ENCODE peak calls at places on chromosome 21, in six cellular contexts. One of them, this sample, is unnamed. For H3K27me3, the result is how much of the 10 kb centered on the place peaks cover.

GRCh38 chr21:34936874-34937563 is 112.1 kb downstream of the RUNX1 start:
- DNase-seq in upper lobe of right lung: no peak
- DNase-seq in left lung: no peak
- DNase-seq in HCT116: no peak
- DNase-seq in dorsolateral prefrontal cortex: no peak
- DNase-seq in esophagus muscularis mucosa: no peak
- DNase-seq in this sample: no peak

GRCh38 chr21:34043333-34043732 is 30.0 kb upstream of the MRPS6 start:
- DNase-seq in left lung: no peak
- DNase-seq in upper lobe of right lung: no peak
- DNase-seq in dorsolateral prefrontal cortex: no peak
- DNase-seq in esophagus muscularis mucosa: no peak
- DNase-seq in HCT116: no peak
- DNase-seq in this sample: no peak

GRCh38 chr21:35266546-35266945 is 217.4 kb upstream of the RUNX1 start:
- DNase-seq in upper lobe of right lung: no peak
- DNase-seq in left lung: no peak
- DNase-seq in HCT116: no peak
- DNase-seq in esophagus muscularis mucosa: no peak
- DNase-seq in dorsolateral prefrontal cortex: no peak
- DNase-seq in this sample: no peak

GRCh38 chr21:25760061-25760460 is 25.3 kb downstream of the GABPA start:
- DNase-seq in esophagus muscularis mucosa: no peak
- DNase-seq in HCT116: no peak
- DNase-seq in upper lobe of right lung: no peak
- DNase-seq in left lung: no peak
- DNase-seq in dorsolateral prefrontal cortex: no peak
- DNase-seq in this sample: no peak

GRCh38 chr21:35159881-35160280 is 110.8 kb upstream of the RUNX1 start:
- DNase-seq in dorsolateral prefrontal cortex: no peak
- DNase-seq in HCT116: no peak
- DNase-seq in left lung: no peak
- DNase-seq in upper lobe of right lung: no peak
- DNase-seq in esophagus muscularis mucosa: no peak
- DNase-seq in this sample: no peak

GRCh38 chr21:25371831-25372434 is 235.3 kb downstream of the MRPL39 start:
- DNase-seq in esophagus muscularis mucosa: no peak
- DNase-seq in left lung: no peak
- DNase-seq in upper lobe of right lung: no peak
- DNase-seq in dorsolateral prefrontal cortex: no peak
- DNase-seq in HCT116: no peak
- DNase-seq in this sample: no peak

GRCh38 chr21:39088831-39089380 is 94.3 kb downstream of the PSMG1 start:
- DNase-seq in esophagus muscularis mucosa: no peak
- DNase-seq in upper lobe of right lung: no peak
- DNase-seq in dorsolateral prefrontal cortex: no peak
- DNase-seq in left lung: no peak
- DNase-seq in HCT116: no peak
- DNase-seq in this sample: no peak

GRCh38 chr21:36171741-36172331 is 15.2 kb downstream of the DOP1B start:
- DNase-seq in HCT116: no peak
- DNase-seq in esophagus muscularis mucosa: no peak
- DNase-seq in dorsolateral prefrontal cortex: no peak
- DNase-seq in upper lobe of right lung: no peak
- DNase-seq in left lung: no peak
- DNase-seq in this sample: no peak

GRCh38 chr21:38311765-38312164 is 55.0 kb downstream of the KCNJ15 start:
- DNase-seq in HCT116: no peak
- DNase-seq in upper lobe of right lung: no peak
- DNase-seq in dorsolateral prefrontal cortex: no peak
- DNase-seq in esophagus muscularis mucosa: no peak
- DNase-seq in left lung: no peak
- DNase-seq in this sample: no peak

GRCh38 chr21:38468989-38469388 is 29.3 kb downstream of the ERG start:
- DNase-seq in esophagus muscularis mucosa: no peak
- DNase-seq in upper lobe of right lung: no peak
- DNase-seq in left lung: no peak
- DNase-seq in dorsolateral prefrontal cortex: no peak
- DNase-seq in HCT116: no peak
- DNase-seq in this sample: no peak

GRCh38 chr21:35720065-35720810 is 340.1 kb downstream of the SETD4 start:
- DNase-seq in left lung: no peak
- DNase-seq in dorsolateral prefrontal cortex: no peak
- DNase-seq in HCT116: no peak
- DNase-seq in esophagus muscularis mucosa: no peak
- DNase-seq in upper lobe of right lung: no peak
- DNase-seq in this sample: no peak

GRCh38 chr21:42144679-42145568 is 73.8 kb downstream of the UMODL1 start:
- DNase-seq in esophagus muscularis mucosa: no peak
- DNase-seq in upper lobe of right lung: no peak
- DNase-seq in dorsolateral prefrontal cortex: no peak
- DNase-seq in left lung: no peak
- DNase-seq in HCT116: no peak
- DNase-seq in this sample: no peak
- TF ChIP-seq CTCF in esophagus muscularis mucosa: no peak
- TF ChIP-seq CTCF in upper lobe of right lung: no peak
- TF ChIP-seq CTCF in dorsolateral prefrontal cortex: no peak
- TF ChIP-seq CTCF in left lung: no peak
- TF ChIP-seq CTCF in HCT116: no peak
- TF ChIP-seq CTCF in this sample: no peak

GRCh38 chr21:16535100-16535418 is 805.3 kb downstream of the USP25 start:
- DNase-seq in dorsolateral prefrontal cortex: peak
- DNase-seq in upper lobe of right lung: peak
- DNase-seq in HCT116: no peak
- DNase-seq in left lung: peak
- DNase-seq in esophagus muscularis mucosa: peak
- DNase-seq in this sample: no peak

GRCh38 chr21:16536661-16537359 is 807.0 kb downstream of the USP25 start:
- DNase-seq in dorsolateral prefrontal cortex: no peak
- DNase-seq in left lung: no peak
- DNase-seq in HCT116: no peak
- DNase-seq in esophagus muscularis mucosa: no peak
- DNase-seq in upper lobe of right lung: no peak
- DNase-seq in this sample: no peak

GRCh38 chr21:16534408-16535099 is 804.8 kb downstream of the USP25 start:
- DNase-seq in HCT116: no peak
- DNase-seq in esophagus muscularis mucosa: peak
- DNase-seq in upper lobe of right lung: no peak
- DNase-seq in dorsolateral prefrontal cortex: peak
- DNase-seq in left lung: peak
- DNase-seq in this sample: no peak

GRCh38 chr21:16532841-16533240 is 803.1 kb downstream of the USP25 start:
- DNase-seq in esophagus muscularis mucosa: no peak
- DNase-seq in dorsolateral prefrontal cortex: no peak
- DNase-seq in HCT116: no peak
- DNase-seq in upper lobe of right lung: no peak
- DNase-seq in left lung: no peak
- DNase-seq in this sample: no peak

DNA sequence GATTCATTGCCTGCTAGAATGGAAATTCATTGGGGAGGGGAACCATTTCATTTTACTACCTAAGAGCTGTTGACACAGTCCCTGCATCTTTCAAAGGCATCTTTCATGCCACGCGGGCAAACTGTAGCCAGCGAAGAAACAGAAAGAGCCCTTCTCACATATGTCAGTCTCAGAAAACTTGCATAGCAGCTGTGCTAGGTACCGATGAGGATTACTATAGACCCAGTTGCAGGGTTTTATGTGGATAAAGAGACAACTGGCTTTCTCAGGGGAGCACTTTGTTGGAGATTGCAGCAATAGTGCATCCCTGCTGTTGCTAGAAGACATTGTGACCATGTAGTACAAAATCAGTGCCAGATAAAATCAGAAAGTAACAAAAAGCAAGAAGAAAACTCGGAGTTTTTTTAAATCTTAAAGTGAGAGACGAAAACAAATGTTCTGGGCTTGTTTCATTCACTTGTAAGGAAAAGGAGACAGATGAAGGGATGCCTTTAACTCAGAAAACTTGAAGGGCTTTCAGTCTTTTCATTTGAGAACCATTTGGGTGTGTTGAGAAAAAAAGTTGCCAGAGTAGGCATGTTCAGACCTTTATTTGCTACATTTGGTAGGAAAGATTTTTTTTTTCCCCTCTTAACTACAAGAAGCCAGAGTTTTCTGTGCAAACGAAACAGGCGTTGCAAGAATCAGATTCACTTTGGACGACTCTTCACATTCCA is 804.1 kb downstream of the USP25 start:
- DNase-seq in left lung: no peak
- DNase-seq in upper lobe of right lung: no peak
- DNase-seq in dorsolateral prefrontal cortex: no peak
- DNase-seq in esophagus muscularis mucosa: no peak
- DNase-seq in HCT116: no peak
- DNase-seq in this sample: no peak
- H3K4me3 ChIP-seq in left lung: peak
- H3K4me3 ChIP-seq in upper lobe of right lung: peak
- H3K4me3 ChIP-seq in dorsolateral prefrontal cortex: peak
- H3K4me3 ChIP-seq in esophagus muscularis mucosa: peak
- H3K4me3 ChIP-seq in HCT116: no peak
- H3K4me3 ChIP-seq in this sample: no peak

GRCh38 chr21:33025471-33026298 is at the start of gene OLIG2:
- DNase-seq in left lung: no peak
- DNase-seq in esophagus muscularis mucosa: no peak
- DNase-seq in upper lobe of right lung: no peak
- DNase-seq in dorsolateral prefrontal cortex: peak
- DNase-seq in HCT116: no peak
- DNase-seq in this sample: no peak

GRCh38 chr21:33026299-33026858 is 644 bp downstream of the OLIG2 start:
- DNase-seq in upper lobe of right lung: no peak
- DNase-seq in HCT116: no peak
- DNase-seq in left lung: no peak
- DNase-seq in esophagus muscularis mucosa: no peak
- DNase-seq in dorsolateral prefrontal cortex: no peak
- DNase-seq in this sample: no peak

GRCh38 chr21:33028271-33028670 is 2.5 kb downstream of the OLIG2 start:
- DNase-seq in upper lobe of right lung: no peak
- DNase-seq in HCT116: no peak
- DNase-seq in left lung: no peak
- DNase-seq in esophagus muscularis mucosa: no peak
- DNase-seq in dorsolateral prefrontal cortex: no peak
- DNase-seq in this sample: no peak

GRCh38 chr21:33027401-33028185 is 1.9 kb downstream of the OLIG2 start:
- DNase-seq in esophagus muscularis mucosa: no peak
- DNase-seq in left lung: no peak
- DNase-seq in dorsolateral prefrontal cortex: no peak
- DNase-seq in upper lobe of right lung: no peak
- DNase-seq in HCT116: no peak
- DNase-seq in this sample: no peak

GRCh38 chr21:33026878-33027400 is 1.2 kb downstream of the OLIG2 start:
- DNase-seq in upper lobe of right lung: no peak
- DNase-seq in HCT116: no peak
- DNase-seq in dorsolateral prefrontal cortex: no peak
- DNase-seq in esophagus muscularis mucosa: no peak
- DNase-seq in left lung: no peak
- DNase-seq in this sample: no peak
- H3K27me3 ChIP-seq in upper lobe of right lung: half or more
- H3K27me3 ChIP-seq in HCT116: under half
- H3K27me3 ChIP-seq in dorsolateral prefrontal cortex: under half
- H3K27me3 ChIP-seq in esophagus muscularis mucosa: half or more
- H3K27me3 ChIP-seq in left lung: half or more
- H3K27me3 ChIP-seq in this sample: under half

GRCh38 chr21:31696424-31696823 is 35.5 kb downstream of the SCAF4 start:
- DNase-seq in left lung: no peak
- DNase-seq in HCT116: no peak
- DNase-seq in upper lobe of right lung: no peak
- DNase-seq in esophagus muscularis mucosa: no peak
- DNase-seq in dorsolateral prefrontal cortex: no peak
- DNase-seq in this sample: no peak
- TF ChIP-seq CTCF in left lung: no peak
- TF ChIP-seq CTCF in HCT116: no peak
- TF ChIP-seq CTCF in upper lobe of right lung: no peak
- TF ChIP-seq CTCF in esophagus muscularis mucosa: no peak
- TF ChIP-seq CTCF in dorsolateral prefrontal cortex: no peak
- TF ChIP-seq CTCF in this sample: no peak

GRCh38 chr21:44516342-44516741 is 23.7 kb downstream of the KRTAP10-1 start:
- DNase-seq in HCT116: no peak
- DNase-seq in dorsolateral prefrontal cortex: no peak
- DNase-seq in left lung: no peak
- DNase-seq in esophagus muscularis mucosa: no peak
- DNase-seq in upper lobe of right lung: no peak
- DNase-seq in this sample: no peak
- H3K4me3 ChIP-seq in HCT116: no peak
- H3K4me3 ChIP-seq in dorsolateral prefrontal cortex: no peak
- H3K4me3 ChIP-seq in left lung: no peak
- H3K4me3 ChIP-seq in esophagus muscularis mucosa: no peak
- H3K4me3 ChIP-seq in upper lobe of right lung: no peak
- H3K4me3 ChIP-seq in this sample: no peak

GRCh38 chr21:45352621-45353125 is 52.3 kb upstream of the COL18A1 start:
- DNase-seq in dorsolateral prefrontal cortex: no peak
- DNase-seq in upper lobe of right lung: no peak
- DNase-seq in esophagus muscularis mucosa: no peak
- DNase-seq in left lung: no peak
- DNase-seq in HCT116: no peak
- DNase-seq in this sample: no peak

GRCh38 chr21:45350206-45350854 is 54.6 kb upstream of the COL18A1 start:
- DNase-seq in HCT116: no peak
- DNase-seq in upper lobe of right lung: no peak
- DNase-seq in esophagus muscularis mucosa: no peak
- DNase-seq in dorsolateral prefrontal cortex: no peak
- DNase-seq in left lung: no peak
- DNase-seq in this sample: no peak

GRCh38 chr21:45351061-45351460 is 53.9 kb upstream of the COL18A1 start:
- DNase-seq in upper lobe of right lung: no peak
- DNase-seq in left lung: no peak
- DNase-seq in HCT116: no peak
- DNase-seq in esophagus muscularis mucosa: no peak
- DNase-seq in dorsolateral prefrontal cortex: no peak
- DNase-seq in this sample: no peak

GRCh38 chr21:45353200-45353599 is 51.8 kb upstream of the COL18A1 start:
- DNase-seq in esophagus muscularis mucosa: no peak
- DNase-seq in HCT116: no peak
- DNase-seq in upper lobe of right lung: no peak
- DNase-seq in left lung: no peak
- DNase-seq in dorsolateral prefrontal cortex: no peak
- DNase-seq in this sample: no peak

GRCh38 chr21:45351526-45352275 is 53.3 kb upstream of the COL18A1 start:
- DNase-seq in upper lobe of right lung: no peak
- DNase-seq in left lung: no peak
- DNase-seq in esophagus muscularis mucosa: no peak
- DNase-seq in dorsolateral prefrontal cortex: no peak
- DNase-seq in HCT116: no peak
- DNase-seq in this sample: no peak
- H3K27me3 ChIP-seq in upper lobe of right lung: under half
- H3K27me3 ChIP-seq in left lung: under half
- H3K27me3 ChIP-seq in esophagus muscularis mucosa: under half
- H3K27me3 ChIP-seq in dorsolateral prefrontal cortex: under half
- H3K27me3 ChIP-seq in HCT116: under half
- H3K27me3 ChIP-seq in this sample: under half

GRCh38 chr21:32457360-32457840 is 44.9 kb downstream of the EVA1C start:
- DNase-seq in left lung: peak
- DNase-seq in HCT116: peak
- DNase-seq in upper lobe of right lung: peak
- DNase-seq in dorsolateral prefrontal cortex: no peak
- DNase-seq in esophagus muscularis mucosa: no peak
- DNase-seq in this sample: no peak
- TF ChIP-seq CTCF in left lung: no peak
- TF ChIP-seq CTCF in HCT116: peak
- TF ChIP-seq CTCF in upper lobe of right lung: no peak
- TF ChIP-seq CTCF in dorsolateral prefrontal cortex: no peak
- TF ChIP-seq CTCF in esophagus muscularis mucosa: peak
- TF ChIP-seq CTCF in this sample: no peak